ENCODE peak calls at places on chromosome 5, in six cellular contexts. D, L, U, Y, W and A are unnamed samples.

GRCh38 chr5:151624486-151624885 is 33.4 kb upstream of the FAT2 start:
- DNase-seq in U (no peak), L (no peak), D (no peak), W (no peak), Y (no peak), A (no peak)

GRCh38 chr5:141969783-141970741 is 1.2 kb downstream of the RNF14 start:
- DNase-seq in U (no peak), D (no peak), L (no peak), Y (peak), W (peak), A (no peak)

GRCh38 chr5:93336330-93337110 is 244.5 kb downstream of the NR2F1-AS1 start:
- DNase-seq in D (no peak), L (peak), W (no peak), Y (no peak), U (no peak), A (no peak)

GRCh38 chr5:73764586-73764985 is 138.6 kb downstream of the ARHGEF28 start:
- DNase-seq in L (peak), W (no peak), U (no peak), D (no peak), Y (no peak), A (no peak)

GRCh38 chr5:67268233-67269011 is 71.8 kb upstream of the CD180 start:
- DNase-seq in D (no peak), L (peak), W (peak), U (peak), Y (peak), A (no peak)

GRCh38 chr5:43314724-43315123 is 1.5 kb upstream of the HMGCS1 start:
- DNase-seq in L (no peak), Y (no peak), U (no peak), D (no peak), W (no peak), A (no peak)

GRCh38 chr5:42636946-42637345 is 119.7 kb upstream of the CCDC152 start:
- DNase-seq in U (no peak), Y (no peak), L (no peak), D (no peak), W (no peak), A (no peak)

GRCh38 chr5:87686975-87687374 is 274.2 kb upstream of the CCNH start:
- DNase-seq in L (no peak), U (no peak), D (no peak), W (no peak), Y (no peak), A (no peak)

GRCh38 chr5:58466939-58467338 is 7.1 kb upstream of the PLK2 start:
- DNase-seq in W (peak), U (no peak), L (no peak), Y (peak), D (no peak), A (no peak)

GRCh38 chr5:134423376-134423775 is 11.7 kb upstream of the CDKN2AIPNL start:
- DNase-seq in W (no peak), L (no peak), Y (no peak), U (no peak), D (no peak), A (no peak)

GRCh38 chr5:113371788-113372196 is 63.0 kb downstream of the TSSK1B start:
- DNase-seq in L (peak), Y (no peak), D (no peak), W (no peak), U (no peak), A (no peak)

DNA sequence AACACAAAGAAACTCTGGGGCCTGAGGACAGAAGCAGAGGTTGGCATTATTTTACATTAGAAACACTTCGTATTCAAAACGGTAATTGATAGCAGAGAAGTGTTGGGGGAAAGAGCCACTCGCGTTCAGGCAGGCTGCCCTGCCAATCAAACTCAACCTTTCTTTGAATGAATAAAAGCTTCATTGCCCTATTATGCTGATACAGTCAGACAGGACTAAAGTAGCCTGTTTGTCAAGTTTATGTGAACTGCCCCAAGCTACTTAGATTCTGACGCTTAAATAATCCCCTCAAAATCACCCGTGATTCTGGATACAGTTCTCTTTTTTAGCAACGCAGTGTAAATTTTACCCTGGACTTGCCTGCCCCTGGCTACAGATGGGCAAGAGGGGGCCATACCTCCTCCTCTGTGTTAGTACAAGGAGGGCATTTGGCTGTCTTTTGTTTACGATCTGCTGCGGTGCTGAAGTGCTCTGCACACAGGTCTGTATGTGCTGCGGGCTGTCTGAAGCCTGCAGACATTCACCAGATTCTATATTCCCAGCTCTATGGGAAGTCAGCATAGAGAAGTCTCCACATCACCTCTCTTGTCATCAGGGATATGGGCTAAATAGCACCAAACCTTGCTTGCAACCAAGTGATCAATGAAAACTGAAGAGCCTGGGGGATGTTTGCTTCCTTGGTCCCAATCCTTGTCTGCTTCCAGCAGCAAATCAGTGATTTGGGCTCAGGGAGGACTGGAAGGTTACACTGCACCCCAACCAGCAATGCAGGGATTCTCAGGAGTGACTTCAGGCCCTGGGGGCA is 218.4 kb downstream of the EBF1 start:
- DNase-seq in L (no peak), U (no peak), Y (no peak), W (no peak), D (no peak), A (no peak)
- H3K4me3 ChIP-seq in L (no peak), U (no peak), Y (no peak), W (no peak), D (no peak), A (peak)

GRCh38 chr5:82885657-82886389 is 191.4 kb downstream of the TMEM167A start:
- DNase-seq in U (no peak), W (no peak), Y (peak), L (peak), D (no peak), A (no peak)
- TF ChIP-seq CTCF in U (no peak), W (no peak), Y (peak), L (peak), D (no peak), A (no peak)

GRCh38 chr5:34415559-34416198 is 240.4 kb upstream of the RAI14 start:
- DNase-seq in D (no peak), Y (no peak), L (no peak), U (no peak), W (no peak), A (peak)

GRCh38 chr5:34409376-34409775 is 246.8 kb upstream of the RAI14 start:
- DNase-seq in U (no peak), D (no peak), W (no peak), Y (no peak), L (no peak), A (no peak)

GRCh38 chr5:34410411-34411139 is 245.6 kb upstream of the RAI14 start:
- DNase-seq in L (no peak), Y (no peak), U (no peak), D (no peak), W (no peak), A (no peak)

GRCh38 chr5:34412769-34413168 is 243.4 kb upstream of the RAI14 start:
- DNase-seq in Y (no peak), L (no peak), U (no peak), D (no peak), W (no peak), A (no peak)

GRCh38 chr5:34411470-34412346 is 244.4 kb upstream of the RAI14 start:
- DNase-seq in D (no peak), Y (no peak), W (no peak), U (no peak), L (no peak), A (no peak)
- H3K4me3 ChIP-seq in D (no peak), Y (no peak), W (no peak), U (no peak), L (no peak), A (no peak)

DNA sequence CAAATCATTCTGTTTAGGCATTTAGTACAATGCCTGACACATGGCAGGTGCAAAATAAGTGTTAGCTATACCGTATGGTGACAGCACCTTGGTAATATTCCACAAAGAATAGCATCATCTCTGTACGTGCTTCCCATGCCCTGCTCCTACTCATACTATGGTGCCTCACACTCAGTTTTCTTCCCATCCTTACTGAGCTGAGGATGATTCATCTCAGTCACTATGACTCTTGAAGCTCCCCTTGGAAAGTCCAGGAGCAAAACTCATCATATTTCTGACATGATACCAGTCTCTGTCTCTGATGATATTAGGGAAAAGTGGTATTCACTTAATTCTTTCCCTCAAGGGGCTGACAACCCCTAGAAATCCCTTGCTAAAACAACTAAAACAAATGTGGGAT is 423.3 kb downstream of the EFNA5 start:
- DNase-seq in Y (no peak), U (no peak), D (no peak), W (no peak), L (peak), A (no peak)
- TF ChIP-seq CTCF in Y (no peak), U (no peak), D (no peak), W (no peak), L (no peak), A (no peak)

DNA sequence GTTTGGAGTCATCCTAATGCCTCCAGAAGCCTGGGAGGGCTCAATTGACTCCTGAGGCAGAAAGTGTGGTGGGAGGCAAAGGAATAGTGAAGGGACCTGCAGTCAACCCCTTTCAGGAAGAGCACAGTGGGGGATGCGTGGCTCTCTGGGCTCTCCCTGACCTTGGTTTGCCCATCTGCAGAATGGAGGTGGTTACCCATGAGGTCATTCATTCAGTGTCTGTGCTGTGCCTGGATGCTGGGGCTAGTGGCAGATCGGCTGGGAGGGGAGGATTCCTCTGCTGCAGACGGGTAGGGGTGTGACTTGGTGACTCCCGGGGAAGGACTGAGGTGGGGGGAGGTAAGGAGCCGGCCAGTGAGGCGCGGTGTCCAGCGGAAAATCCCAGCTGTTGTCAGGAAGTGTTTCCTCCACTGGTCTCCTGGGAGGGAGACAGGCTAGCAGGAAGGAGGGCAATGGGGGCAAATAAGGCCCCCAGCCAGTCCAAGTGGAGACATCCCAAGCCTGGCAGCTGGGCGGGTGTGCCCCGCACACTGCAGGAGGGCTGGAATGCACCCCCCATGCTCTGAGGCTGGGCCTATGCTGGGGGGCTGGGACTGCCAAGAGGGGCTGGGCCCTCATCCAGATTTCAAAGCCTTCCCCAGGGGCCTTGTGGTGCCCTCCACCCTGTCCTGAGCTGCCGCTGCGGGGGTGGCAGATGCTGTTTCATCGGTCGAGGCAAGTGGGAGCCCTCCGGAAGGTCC is 10.9 kb downstream of the CXXC5 start:
- DNase-seq in L (peak), W (peak), U (no peak), Y (peak), D (no peak), A (no peak)
- H3K4me3 ChIP-seq in L (peak), W (no peak), U (peak), Y (peak), D (no peak), A (peak)

GRCh38 chr5:117027384-117027783 is 452.8 kb upstream of the SEMA6A start:
- DNase-seq in L (no peak), Y (no peak), U (no peak), D (no peak), W (no peak), A (no peak)
- TF ChIP-seq CTCF in L (no peak), Y (no peak), U (no peak), D (no peak), W (no peak), A (no peak)